ENCODE peak calls at places on chromosomes 12 and 14, in eight cellular contexts. One of them, this sample, is unnamed.

GRCh38 chr14:91225025-91225424 is 19.5 kb downstream of the GPR68 start:
- DNase-seq in ovary: no peak
- DNase-seq in right lobe of liver: no peak
- DNase-seq in breast epithelium: no peak
- DNase-seq in A549: no peak
- DNase-seq in tibial nerve: no peak
- DNase-seq in IMR-90: peak; percentile 67
- DNase-seq in Peyer's patch: no peak
- DNase-seq in this sample: no peak

GRCh38 chr14:50832935-50833607 is 2.1 kb upstream of the NIN start:
- DNase-seq in breast epithelium: no peak
- DNase-seq in IMR-90: peak; percentile 11
- DNase-seq in tibial nerve: no peak
- DNase-seq in ovary: no peak
- DNase-seq in A549: no peak
- DNase-seq in right lobe of liver: no peak
- DNase-seq in Peyer's patch: no peak
- DNase-seq in this sample: no peak

GRCh38 chr12:52741378-52742195 is 35.6 kb downstream of the KRT76 start:
- DNase-seq in tibial nerve: peak; percentile 31
- DNase-seq in breast epithelium: peak; percentile 61
- DNase-seq in A549: peak; percentile 43
- DNase-seq in right lobe of liver: peak; percentile 58
- DNase-seq in ovary: peak; percentile 22
- DNase-seq in IMR-90: peak; percentile 46
- DNase-seq in Peyer's patch: peak; percentile 74
- DNase-seq in this sample: no peak

GRCh38 chr14:105330491-105330895 is 15.9 kb downstream of the PACS2 start:
- DNase-seq in Peyer's patch: no peak
- DNase-seq in IMR-90: peak; percentile 60
- DNase-seq in right lobe of liver: peak; percentile 47
- DNase-seq in breast epithelium: no peak
- DNase-seq in tibial nerve: no peak
- DNase-seq in ovary: no peak
- DNase-seq in A549: no peak
- DNase-seq in this sample: no peak

GRCh38 chr14:99330316-99331240 is 58.6 kb upstream of the BCL11B start:
- DNase-seq in right lobe of liver: no peak
- DNase-seq in tibial nerve: no peak
- DNase-seq in Peyer's patch: peak; percentile 35
- DNase-seq in A549: no peak
- DNase-seq in ovary: no peak
- DNase-seq in breast epithelium: no peak
- DNase-seq in IMR-90: no peak
- DNase-seq in this sample: no peak

GRCh38 chr14:68094158-68094557 is 274.6 kb downstream of the RAD51B start:
- DNase-seq in Peyer's patch: no peak
- DNase-seq in IMR-90: no peak
- DNase-seq in A549: no peak
- DNase-seq in tibial nerve: no peak
- DNase-seq in ovary: no peak
- DNase-seq in right lobe of liver: no peak
- DNase-seq in breast epithelium: no peak
- DNase-seq in this sample: no peak

GRCh38 chr12:41365653-41366131 is 177.6 kb downstream of the PDZRN4 start:
- DNase-seq in Peyer's patch: no peak
- DNase-seq in tibial nerve: no peak
- DNase-seq in ovary: no peak
- DNase-seq in right lobe of liver: no peak
- DNase-seq in A549: no peak
- DNase-seq in breast epithelium: no peak
- DNase-seq in IMR-90: no peak
- DNase-seq in this sample: no peak

GRCh38 chr12:112182499-112182898 is 57.1 kb downstream of the TRAFD1 start:
- DNase-seq in tibial nerve: no peak
- DNase-seq in IMR-90: peak; percentile 63
- DNase-seq in ovary: no peak
- DNase-seq in breast epithelium: no peak
- DNase-seq in A549: no peak
- DNase-seq in Peyer's patch: no peak
- DNase-seq in right lobe of liver: no peak
- DNase-seq in this sample: no peak

GRCh38 chr14:22882529-22883190 is 362 bp upstream of the REM2 start:
- DNase-seq in IMR-90: peak; percentile 46
- DNase-seq in right lobe of liver: no peak
- DNase-seq in Peyer's patch: peak; percentile 65
- DNase-seq in breast epithelium: no peak
- DNase-seq in ovary: peak; percentile 32
- DNase-seq in tibial nerve: no peak
- DNase-seq in A549: no peak
- DNase-seq in this sample: no peak

GRCh38 chr12:124369055-124369900 is 74.4 kb downstream of the RFLNA start:
- DNase-seq in tibial nerve: peak; percentile 83
- DNase-seq in Peyer's patch: peak; percentile 87
- DNase-seq in ovary: peak; percentile 98
- DNase-seq in A549: no peak
- DNase-seq in breast epithelium: peak; percentile 90
- DNase-seq in IMR-90: peak; percentile 92
- DNase-seq in right lobe of liver: peak; percentile 97
- DNase-seq in this sample: peak; percentile 99

GRCh38 chr14:92481386-92481785 is 32.2 kb upstream of the RIN3 start:
- DNase-seq in breast epithelium: no peak
- DNase-seq in Peyer's patch: no peak
- DNase-seq in IMR-90: peak; percentile 64
- DNase-seq in A549: no peak
- DNase-seq in tibial nerve: no peak
- DNase-seq in ovary: no peak
- DNase-seq in right lobe of liver: peak; percentile 46
- DNase-seq in this sample: no peak

GRCh38 chr14:39781466-39781865 is 349.2 kb upstream of the FBXO33 start:
- DNase-seq in IMR-90: no peak
- DNase-seq in A549: no peak
- DNase-seq in breast epithelium: no peak
- DNase-seq in tibial nerve: no peak
- DNase-seq in ovary: no peak
- DNase-seq in right lobe of liver: no peak
- DNase-seq in Peyer's patch: no peak
- DNase-seq in this sample: no peak

GRCh38 chr12:12835378-12836145 is 22.4 kb downstream of the DDX47 start:
- DNase-seq in IMR-90: peak; percentile 47
- DNase-seq in breast epithelium: no peak
- DNase-seq in ovary: no peak
- DNase-seq in right lobe of liver: no peak
- DNase-seq in Peyer's patch: peak; percentile 51
- DNase-seq in A549: peak; percentile 55
- DNase-seq in tibial nerve: no peak
- DNase-seq in this sample: no peak

GRCh38 chr12:4037747-4038312 is 164.6 kb upstream of the PARP11 start:
- DNase-seq in breast epithelium: no peak
- DNase-seq in IMR-90: peak; percentile 44
- DNase-seq in ovary: peak; percentile 43
- DNase-seq in Peyer's patch: peak; percentile 68
- DNase-seq in tibial nerve: peak; percentile 87
- DNase-seq in A549: peak; percentile 29
- DNase-seq in right lobe of liver: peak; percentile 51
- DNase-seq in this sample: no peak

GRCh38 chr12:124851344-124851743 is 12.3 kb downstream of the SCARB1 start:
- DNase-seq in ovary: no peak
- DNase-seq in IMR-90: no peak
- DNase-seq in right lobe of liver: no peak
- DNase-seq in Peyer's patch: peak; percentile 80
- DNase-seq in tibial nerve: no peak
- DNase-seq in A549: no peak
- DNase-seq in breast epithelium: no peak
- DNase-seq in this sample: no peak

GRCh38 chr12:9039397-9039977 is 50.1 kb downstream of the KLRG1 start:
- DNase-seq in right lobe of liver: no peak
- DNase-seq in IMR-90: peak; percentile 40
- DNase-seq in A549: peak; percentile 78
- DNase-seq in breast epithelium: no peak
- DNase-seq in tibial nerve: peak; percentile 42
- DNase-seq in ovary: no peak
- DNase-seq in Peyer's patch: no peak
- DNase-seq in this sample: no peak

GRCh38 chr14:71574976-71575375 is 357.3 kb upstream of the RGS6 start:
- DNase-seq in Peyer's patch: no peak
- DNase-seq in right lobe of liver: no peak
- DNase-seq in IMR-90: peak; percentile 92
- DNase-seq in tibial nerve: no peak
- DNase-seq in breast epithelium: no peak
- DNase-seq in A549: peak; percentile 8
- DNase-seq in ovary: no peak
- DNase-seq in this sample: no peak

GRCh38 chr12:11822071-11822818 is 172.8 kb downstream of the ETV6 start:
- DNase-seq in ovary: no peak
- DNase-seq in breast epithelium: no peak
- DNase-seq in right lobe of liver: no peak
- DNase-seq in tibial nerve: no peak
- DNase-seq in IMR-90: peak; percentile 87
- DNase-seq in Peyer's patch: peak; percentile 68
- DNase-seq in A549: no peak
- DNase-seq in this sample: no peak

GRCh38 chr12:95102916-95103671 is 29.7 kb upstream of the NR2C1 start:
- DNase-seq in tibial nerve: no peak
- DNase-seq in right lobe of liver: no peak
- DNase-seq in Peyer's patch: no peak
- DNase-seq in breast epithelium: no peak
- DNase-seq in ovary: no peak
- DNase-seq in A549: peak; percentile 85
- DNase-seq in IMR-90: peak; percentile 94
- DNase-seq in this sample: no peak

GRCh38 chr12:6871052-6871957 is 1.8 kb downstream of the SPSB2 start:
- DNase-seq in breast epithelium: no peak
- DNase-seq in Peyer's patch: peak; percentile 77
- DNase-seq in A549: peak; percentile 76
- DNase-seq in IMR-90: no peak
- DNase-seq in ovary: no peak
- DNase-seq in tibial nerve: no peak
- DNase-seq in right lobe of liver: no peak
- DNase-seq in this sample: no peak

GRCh38 chr14:94009767-94010166 is 12.7 kb downstream of the CCDC197 start:
- DNase-seq in tibial nerve: no peak
- DNase-seq in ovary: no peak
- DNase-seq in IMR-90: peak; percentile 63
- DNase-seq in Peyer's patch: no peak
- DNase-seq in breast epithelium: no peak
- DNase-seq in right lobe of liver: no peak
- DNase-seq in A549: no peak
- DNase-seq in this sample: no peak

GRCh38 chr12:75784591-75784990 is 247.0 kb downstream of the PHLDA1 start:
- DNase-seq in ovary: no peak
- DNase-seq in Peyer's patch: no peak
- DNase-seq in right lobe of liver: peak; percentile 94
- DNase-seq in A549: no peak
- DNase-seq in breast epithelium: peak; percentile 91
- DNase-seq in IMR-90: peak; percentile 14
- DNase-seq in tibial nerve: no peak
- DNase-seq in this sample: peak; percentile 11

GRCh38 chr12:20445693-20446092 is 77.4 kb downstream of the PDE3A start:
- DNase-seq in A549: no peak
- DNase-seq in tibial nerve: no peak
- DNase-seq in IMR-90: peak; percentile 28
- DNase-seq in Peyer's patch: no peak
- DNase-seq in breast epithelium: no peak
- DNase-seq in ovary: no peak
- DNase-seq in right lobe of liver: no peak
- DNase-seq in this sample: no peak
- H3K27ac ChIP-seq in A549: no peak overlapping the region
- H3K27ac ChIP-seq in tibial nerve: no peak overlapping the region
- H3K27ac ChIP-seq in IMR-90: no peak overlapping the region
- H3K27ac ChIP-seq in Peyer's patch: peak overlapping the region; percentile 14
- H3K27ac ChIP-seq in breast epithelium: no peak overlapping the region
- H3K27ac ChIP-seq in ovary: no peak overlapping the region
- H3K27ac ChIP-seq in right lobe of liver: no peak overlapping the region
- H3K27ac ChIP-seq in this sample: peak overlapping the region; percentile 66

DNA sequence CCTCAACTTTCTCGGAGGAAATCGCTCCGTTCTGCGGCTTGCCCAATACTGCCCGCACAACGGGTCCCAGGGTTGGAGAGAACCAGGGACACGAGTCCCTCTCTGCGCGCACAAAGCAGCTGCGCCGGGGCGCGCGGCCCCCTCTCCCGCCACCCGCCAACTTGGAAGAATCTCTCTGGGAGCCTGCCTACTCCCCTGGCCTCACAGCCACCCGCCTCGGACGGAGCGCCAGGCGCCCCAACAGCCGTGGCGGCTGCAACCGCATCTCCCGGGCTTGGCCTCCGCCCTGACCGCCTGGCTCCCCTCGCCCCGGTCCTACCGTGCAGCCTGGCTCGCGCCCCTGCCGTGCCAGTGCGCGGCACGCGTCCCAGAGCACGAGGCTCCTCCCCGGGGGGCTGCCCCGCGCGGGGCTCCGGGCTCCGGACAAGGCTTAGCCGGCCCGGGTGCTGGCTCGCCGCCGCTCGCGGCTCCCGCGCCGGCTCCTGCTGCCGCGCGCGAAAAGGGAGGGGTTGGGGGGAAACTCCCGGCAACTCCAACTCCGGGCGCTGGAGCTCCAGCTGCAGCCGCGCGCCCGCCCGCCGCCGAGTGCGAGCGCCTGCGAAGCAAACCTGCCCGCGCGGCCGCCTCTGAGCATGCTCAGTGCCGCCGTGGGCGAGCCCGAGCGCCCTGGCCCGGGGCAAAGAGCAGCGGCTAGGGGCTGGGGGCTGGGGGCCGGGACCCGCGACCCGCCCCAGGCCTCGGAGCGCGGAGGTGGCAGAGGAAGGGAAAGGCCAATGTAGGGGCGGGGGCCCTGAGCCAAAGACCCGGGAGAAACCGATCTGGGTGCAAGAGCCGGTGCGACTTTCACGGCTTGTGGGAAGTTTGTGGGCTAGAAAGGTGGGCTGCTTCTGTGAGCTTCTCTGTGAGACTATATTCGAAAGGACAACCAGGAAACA is at the start of gene STXBP6:
- DNase-seq in breast epithelium: no peak
- DNase-seq in IMR-90: peak; percentile 65
- DNase-seq in right lobe of liver: peak; percentile 73
- DNase-seq in ovary: peak; percentile 61
- DNase-seq in Peyer's patch: peak; percentile 78
- DNase-seq in A549: peak; percentile 11
- DNase-seq in tibial nerve: peak; percentile 15
- DNase-seq in this sample: peak; percentile 34
- H3K4me1 ChIP-seq in breast epithelium: peaks cover 8% of the 10 kb centered on the region
- H3K4me1 ChIP-seq in IMR-90: peaks cover 3% of the 10 kb centered on the region
- H3K4me1 ChIP-seq in right lobe of liver: no peaks in the 10 kb centered on the region
- H3K4me1 ChIP-seq in ovary: peaks cover 5% of the 10 kb centered on the region
- H3K4me1 ChIP-seq in Peyer's patch: no peaks in the 10 kb centered on the region
- H3K4me1 ChIP-seq in A549: peaks cover 7% of the 10 kb centered on the region
- H3K4me1 ChIP-seq in tibial nerve: no peaks in the 10 kb centered on the region
- H3K4me1 ChIP-seq in this sample: no peaks in the 10 kb centered on the region

GRCh38 chr12:55728932-55729591 is at the start of gene CD63:
- DNase-seq in A549: peak; percentile 95
- DNase-seq in IMR-90: peak; percentile 88
- DNase-seq in right lobe of liver: peak; percentile 90
- DNase-seq in tibial nerve: peak; percentile 86
- DNase-seq in breast epithelium: peak; percentile 79
- DNase-seq in ovary: peak; percentile 94
- DNase-seq in Peyer's patch: peak; percentile 94
- DNase-seq in this sample: peak; percentile 88
- TF ChIP-seq POLR2A in A549: peak; percentile 46
- TF ChIP-seq POLR2A in IMR-90: peak; percentile 92
- TF ChIP-seq POLR2A in right lobe of liver: peak; percentile 77
- TF ChIP-seq POLR2A in tibial nerve: peak; percentile 90
- TF ChIP-seq POLR2A in breast epithelium: no peak
- TF ChIP-seq POLR2A in ovary: peak; percentile 78
- TF ChIP-seq POLR2A in Peyer's patch: peak; percentile 46
- TF ChIP-seq POLR2A in this sample: peak; percentile 95

GRCh38 chr12:50188280-50188781 is 21.2 kb upstream of the CERS5 start:
- DNase-seq in breast epithelium: no peak
- DNase-seq in tibial nerve: no peak
- DNase-seq in right lobe of liver: no peak
- DNase-seq in A549: no peak
- DNase-seq in ovary: no peak
- DNase-seq in Peyer's patch: no peak
- DNase-seq in IMR-90: peak; percentile 67
- DNase-seq in this sample: peak; percentile 42
- H3K27ac ChIP-seq in breast epithelium: peak overlapping the region; percentile 91
- H3K27ac ChIP-seq in tibial nerve: no peak overlapping the region
- H3K27ac ChIP-seq in right lobe of liver: no peak overlapping the region
- H3K27ac ChIP-seq in A549: no peak overlapping the region
- H3K27ac ChIP-seq in ovary: no peak overlapping the region
- H3K27ac ChIP-seq in Peyer's patch: peak overlapping the region; percentile 22
- H3K27ac ChIP-seq in IMR-90: peak overlapping the region; percentile 90
- H3K27ac ChIP-seq in this sample: peak overlapping the region; percentile 48